ENCODE peak calls at places on chromosomes 7 and 10, in five cellular contexts. Q, R, J, P and Z are unnamed samples.

GRCh38 chr7:17661982-17662585 is 278.2 kb downstream of the SNX13 start:
- DNase-seq in Q (no peak), R (no peak), J (no peak), P (no peak), Z (peak; percentile 17)

GRCh38 chr7:99997545-99998137 is 17.8 kb upstream of the ZKSCAN1 start:
- DNase-seq in Q (no peak), R (peak; percentile 77), J (peak; percentile 36), P (peak; percentile 30), Z (no peak)

GRCh38 chr10:71213127-71213616 is 802 bp downstream of the UNC5B start:
- DNase-seq in Q (no peak), R (peak; percentile 41), J (peak; percentile 81), P (peak; percentile 75), Z (peak; percentile 89)

GRCh38 chr7:12458520-12459131 is 55.0 kb upstream of the VWDE start:
- DNase-seq in Q (no peak), R (peak; percentile 41), J (peak; percentile 58), P (peak; percentile 55), Z (peak; percentile 62)

GRCh38 chr10:50279489-50279888 is 28.2 kb upstream of the ASAH2 start:
- DNase-seq in Q (no peak), R (no peak), J (no peak), P (peak; percentile 23), Z (peak; percentile 54)

GRCh38 chr10:88473989-88474883 is 108.9 kb downstream of the RNLS start:
- DNase-seq in Q (no peak), R (no peak), J (no peak), P (no peak), Z (peak; percentile 95)

GRCh38 chr7:13411641-13412040 is 577.8 kb downstream of the ETV1 start:
- DNase-seq in Q (no peak), R (no peak), J (no peak), P (no peak), Z (no peak)

GRCh38 chr7:110762514-110762913 is 328.4 kb upstream of the LRRN3 start:
- DNase-seq in Q (no peak), R (no peak), J (peak; percentile 3), P (peak; percentile 70), Z (no peak)

GRCh38 chr10:44932338-44933116 is 21.4 kb downstream of the TMEM72 start:
- DNase-seq in Q (no peak), R (peak; percentile 89), J (peak; percentile 87), P (peak; percentile 93), Z (peak; percentile 75)

GRCh38 chr10:84340187-84340586 is 11.8 kb downstream of the CCSER2 start:
- DNase-seq in Q (no peak), R (no peak), J (no peak), P (no peak), Z (no peak)

GRCh38 chr10:104589871-104590270 is 51.2 kb upstream of the SORCS3 start:
- DNase-seq in Q (no peak), R (no peak), J (peak; percentile 23), P (no peak), Z (peak; percentile 81)

GRCh38 chr10:119521443-119522204 is 20.9 kb downstream of the RGS10 start:
- DNase-seq in Q (peak; percentile 60), R (no peak), J (peak; percentile 73), P (no peak), Z (peak; percentile 79)

GRCh38 chr10:69338133-69338456 is 59.8 kb downstream of the HK1 start:
- DNase-seq in Q (no peak), R (no peak), J (no peak), P (no peak), Z (no peak)

GRCh38 chr10:13717936-13718772 is 131.4 kb downstream of the PRPF18 start:
- DNase-seq in Q (no peak), R (no peak), J (peak; percentile 92), P (no peak), Z (peak; percentile 82)

GRCh38 chr7:57218196-57218716 is 86.0 kb upstream of the ZNF479 start:
- DNase-seq in Q (no peak), R (no peak), J (no peak), P (no peak), Z (no peak)

GRCh38 chr7:100090527-100091410 is 2.0 kb downstream of the COPS6 start:
- DNase-seq in Q (no peak), R (no peak), J (no peak), P (no peak), Z (no peak)

GRCh38 chr7:134014935-134015334 is 112.2 kb upstream of the LRGUK start:
- DNase-seq in Q (no peak), R (no peak), J (no peak), P (no peak), Z (no peak)

GRCh38 chr10:49608166-49608758 is 1.8 kb upstream of the SLC18A3 start:
- DNase-seq in Q (no peak), R (no peak), J (no peak), P (no peak), Z (no peak)

GRCh38 chr10:103838851-103839512 is 16.4 kb downstream of the SH3PXD2A start:
- DNase-seq in Q (no peak), R (no peak), J (no peak), P (no peak), Z (no peak)

GRCh38 chr7:116829493-116829892 is 32.9 kb upstream of the CAPZA2 start:
- DNase-seq in Q (no peak), R (no peak), J (no peak), P (no peak), Z (no peak)

GRCh38 chr7:66167773-66168367 is 37.3 kb upstream of the TPST1 start:
- DNase-seq in Q (peak; percentile 23), R (no peak), J (peak; percentile 93), P (no peak), Z (peak; percentile 29)

GRCh38 chr7:123616244-123616643 is 14.6 kb downstream of the ASB15 start:
- DNase-seq in Q (peak; percentile 3), R (no peak), J (no peak), P (no peak), Z (no peak)

GRCh38 chr10:79178614-79179403 is 110.0 kb downstream of the ZMIZ1 start:
- DNase-seq in Q (no peak), R (no peak), J (peak; percentile 91), P (peak; percentile 81), Z (no peak)

GRCh38 chr10:132643709-132644543 is 106.3 kb downstream of the INPP5A start:
- DNase-seq in Q (no peak), R (no peak), J (no peak), P (no peak), Z (no peak)
- TF ChIP-seq CTCF in Q (no peak), R (no peak), J (no peak), P (no peak), Z (no peak)

DNA sequence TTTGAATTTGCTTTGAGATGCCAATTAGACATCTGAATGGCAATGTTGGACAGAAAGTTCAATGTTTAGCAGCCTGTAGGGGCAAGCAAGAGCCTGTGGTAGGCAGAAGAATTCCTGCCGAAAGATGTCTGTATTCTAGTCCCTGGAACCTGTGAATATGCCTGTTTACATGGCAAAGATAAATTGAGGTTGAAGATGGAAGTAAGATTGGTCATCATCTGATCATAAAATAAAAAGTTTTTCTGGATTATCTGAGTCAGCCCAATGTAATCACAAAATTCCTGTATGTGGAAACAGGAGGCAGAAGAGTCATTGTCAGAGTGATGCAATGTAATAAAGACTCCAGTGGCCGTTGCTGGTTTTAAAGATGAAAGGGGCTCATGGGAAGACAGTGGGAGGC is 430.5 kb downstream of the MDFIC start:
- DNase-seq in Q (peak; percentile 83), R (no peak), J (peak; percentile 67), P (no peak), Z (peak; percentile 17)
- TF ChIP-seq CTCF in Q (peak; percentile 51), R (no peak), J (peak; percentile 19), P (no peak), Z (no peak)

GRCh38 chr10:1025684-1026083 is at the start of gene IDI2:
- DNase-seq in Q (no peak), R (no peak), J (no peak), P (no peak), Z (no peak)
- TF ChIP-seq CTCF in Q (no peak), R (no peak), J (no peak), P (no peak), Z (no peak)

GRCh38 chr10:131310054-131310903 is 1.2 kb downstream of the TCERG1L start:
- DNase-seq in Q (no peak), R (no peak), J (no peak), P (peak; percentile 10), Z (no peak)
- TF ChIP-seq CTCF in Q (peak; percentile 3), R (no peak), J (peak; percentile 20), P (peak; percentile 44), Z (no peak)

GRCh38 chr10:19620867-19621266 is 195.4 kb upstream of the PLXDC2 start:
- DNase-seq in Q (no peak), R (no peak), J (no peak), P (no peak), Z (no peak)
- TF ChIP-seq CTCF in Q (no peak), R (no peak), J (no peak), P (peak; percentile 12), Z (peak; percentile 28)

DNA sequence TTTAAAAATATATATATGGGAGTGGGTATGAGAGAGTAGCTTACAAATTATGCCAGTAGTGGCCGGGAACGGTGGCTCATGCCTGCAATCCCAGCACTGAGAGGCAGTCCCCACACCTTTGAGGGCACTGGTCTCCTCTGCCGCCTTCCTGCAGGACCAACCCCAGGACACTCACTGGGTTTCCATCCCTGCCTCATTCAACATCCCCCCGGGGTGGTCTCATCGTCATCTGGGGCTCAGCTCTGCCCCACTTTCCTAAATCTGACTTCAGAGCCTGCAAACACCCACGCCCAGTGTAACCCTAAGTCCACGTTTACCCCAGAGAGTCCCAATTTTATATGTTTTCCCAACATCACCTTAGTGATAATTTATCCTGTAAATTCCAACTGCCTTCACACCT is 96.5 kb downstream of the DIP2C start:
- DNase-seq in Q (no peak), R (no peak), J (no peak), P (no peak), Z (no peak)
- TF ChIP-seq CTCF in Q (no peak), R (no peak), J (no peak), P (no peak), Z (no peak)

GRCh38 chr7:23357190-23358093 is 58.3 kb downstream of the MALSU1 start:
- DNase-seq in Q (no peak), R (peak; percentile 36), J (peak; percentile 74), P (peak; percentile 37), Z (peak; percentile 74)
- TF ChIP-seq CTCF in Q (peak; percentile 8), R (no peak), J (peak; percentile 33), P (peak; percentile 27), Z (peak; percentile 52)

GRCh38 chr10:63976538-63976937 is 455.3 kb downstream of the REEP3 start:
- DNase-seq in Q (no peak), R (peak; percentile 67), J (peak; percentile 35), P (peak; percentile 74), Z (peak; percentile 69)
- TF ChIP-seq CTCF in Q (peak; percentile 47), R (peak; percentile 48), J (peak; percentile 59), P (peak; percentile 72), Z (peak; percentile 65)

GRCh38 chr10:108629843-108630242 is 1293.5 kb downstream of the XPNPEP1 start:
- DNase-seq in Q (no peak), R (no peak), J (peak; percentile 3), P (no peak), Z (peak; percentile 37)
- TF ChIP-seq CTCF in Q (no peak), R (no peak), J (no peak), P (no peak), Z (no peak)